ENCODE peak calls at places on chromosomes 13 and 19, in eight cellular contexts. O, N, A, B, S, I, J and K are unnamed samples.

GRCh38 chr13:111893071-111893606 is 173.8 kb upstream of the SOX1 start:
- DNase-seq in O (no peak), N (no peak), A (peak; percentile 28), B (no peak), S (no peak), I (peak; percentile 18), J (no peak), K (no peak)

GRCh38 chr19:15548648-15549047 is 40.3 kb downstream of the CYP4F22 start:
- DNase-seq in O (no peak), N (no peak), A (no peak), B (no peak), S (no peak), I (no peak), J (no peak), K (no peak)

GRCh38 chr13:96539791-96540190 is 449.9 kb downstream of the HS6ST3 start:
- DNase-seq in O (no peak), N (no peak), A (no peak), B (no peak), S (no peak), I (no peak), J (no peak), K (no peak)

GRCh38 chr13:40667622-40667978 is 1.2 kb upstream of the FOXO1 start:
- DNase-seq in O (peak; percentile 47), N (no peak), A (no peak), B (no peak), S (no peak), I (no peak), J (no peak), K (no peak)

GRCh38 chr13:79423801-79424642 is 18.0 kb upstream of the RBM26 start:
- DNase-seq in O (no peak), N (peak; percentile 10), A (no peak), B (no peak), S (no peak), I (no peak), J (no peak), K (no peak)

GRCh38 chr19:40279761-40280607 is 5.2 kb downstream of the AKT2 start:
- DNase-seq in O (no peak), N (no peak), A (no peak), B (no peak), S (peak; percentile 24), I (no peak), J (no peak), K (no peak)

GRCh38 chr13:96086736-96087135 is 3.2 kb upstream of the HS6ST3 start:
- DNase-seq in O (no peak), N (no peak), A (no peak), B (no peak), S (no peak), I (no peak), J (no peak), K (no peak)

GRCh38 chr13:41458939-41459753 is 1.8 kb downstream of the RGCC start:
- DNase-seq in O (no peak), N (no peak), A (no peak), B (no peak), S (peak; percentile 69), I (no peak), J (peak; percentile 26), K (no peak)

GRCh38 chr13:27792393-27793218 is at the start of gene GSX1:
- DNase-seq in O (peak; percentile 13), N (no peak), A (no peak), B (peak; percentile 83), S (peak; percentile 43), I (no peak), J (peak; percentile 63), K (no peak)

GRCh38 chr19:53102186-53102585 is 1.0 kb downstream of the ZNF160 start:
- DNase-seq in O (no peak), N (no peak), A (no peak), B (no peak), S (no peak), I (no peak), J (no peak), K (no peak)

GRCh38 chr19:51607920-51608562 is 22.2 kb downstream of the SIGLEC5 start:
- DNase-seq in O (peak; percentile 28), N (peak; percentile 38), A (peak; percentile 84), B (peak; percentile 89), S (peak; percentile 46), I (no peak), J (peak; percentile 79), K (no peak)

GRCh38 chr13:109204657-109205056 is 575.2 kb downstream of the MYO16 start:
- DNase-seq in O (no peak), N (no peak), A (no peak), B (no peak), S (no peak), I (no peak), J (no peak), K (no peak)

GRCh38 chr13:47859129-47859528 is 141.9 kb downstream of the SUCLA2 start:
- DNase-seq in O (no peak), N (no peak), A (no peak), B (no peak), S (no peak), I (no peak), J (no peak), K (no peak)

GRCh38 chr13:77168232-77168631 is 141.3 kb upstream of the FBXL3 start:
- DNase-seq in O (no peak), N (no peak), A (no peak), B (no peak), S (no peak), I (no peak), J (no peak), K (no peak)

GRCh38 chr13:99721606-99722384 is 220.5 kb downstream of the TM9SF2 start:
- DNase-seq in O (no peak), N (no peak), A (no peak), B (no peak), S (no peak), I (no peak), J (no peak), K (no peak)

GRCh38 chr13:111210945-111211469 is 95.9 kb downstream of the ARHGEF7 start:
- DNase-seq in O (no peak), N (no peak), A (no peak), B (no peak), S (no peak), I (no peak), J (no peak), K (no peak)

GRCh38 chr13:48402325-48402962 is 10.5 kb downstream of the LPAR6 start:
- DNase-seq in O (no peak), N (no peak), A (no peak), B (no peak), S (no peak), I (no peak), J (no peak), K (no peak)

GRCh38 chr13:107612376-107612775 is 603.0 kb downstream of the LIG4 start:
- DNase-seq in O (no peak), N (no peak), A (no peak), B (no peak), S (no peak), I (no peak), J (no peak), K (no peak)

DNA sequence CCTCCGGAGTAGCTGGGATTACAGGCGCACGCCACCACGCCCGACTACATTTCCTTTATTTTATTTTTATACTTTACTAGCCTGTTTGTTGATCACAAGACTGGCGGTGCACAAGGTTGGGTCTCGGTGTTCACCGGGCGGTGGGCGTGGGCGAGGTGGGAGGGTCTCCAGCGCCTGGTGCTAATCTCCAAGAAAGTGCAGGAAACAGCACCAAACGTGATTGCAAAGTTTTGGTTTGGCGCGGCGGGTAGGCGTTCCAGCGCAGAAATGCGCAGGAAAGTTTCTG is 24.1 kb upstream of the ZNF850 start:
- DNase-seq in O (no peak), N (no peak), A (no peak), B (no peak), S (no peak), I (no peak), J (no peak), K (no peak)
- H3K27ac ChIP-seq in O (no peak overlapping the region), N (peak overlapping the region; percentile 39), A (peak overlapping the region; percentile 89), B (peak overlapping the region; percentile 77), S (peak overlapping the region; percentile 76), I (peak overlapping the region; percentile 66), J (peak overlapping the region; percentile 83), K (no peak overlapping the region)

GRCh38 chr19:10761443-10762242 is 43.8 kb downstream of the DNM2 start:
- DNase-seq in O (no peak), N (no peak), A (no peak), B (peak; percentile 68), S (no peak), I (no peak), J (no peak), K (no peak)

GRCh38 chr19:10762656-10763055 is 44.8 kb downstream of the DNM2 start:
- DNase-seq in O (no peak), N (no peak), A (no peak), B (no peak), S (peak; percentile 38), I (no peak), J (peak; percentile 53), K (no peak)

GRCh38 chr19:10763828-10764339 is 46.0 kb downstream of the DNM2 start:
- DNase-seq in O (no peak), N (no peak), A (no peak), B (peak; percentile 43), S (no peak), I (no peak), J (no peak), K (no peak)

GRCh38 chr19:10764340-10764894 is 46.5 kb downstream of the DNM2 start:
- DNase-seq in O (peak; percentile 51), N (no peak), A (no peak), B (peak; percentile 41), S (no peak), I (no peak), J (no peak), K (no peak)

DNA sequence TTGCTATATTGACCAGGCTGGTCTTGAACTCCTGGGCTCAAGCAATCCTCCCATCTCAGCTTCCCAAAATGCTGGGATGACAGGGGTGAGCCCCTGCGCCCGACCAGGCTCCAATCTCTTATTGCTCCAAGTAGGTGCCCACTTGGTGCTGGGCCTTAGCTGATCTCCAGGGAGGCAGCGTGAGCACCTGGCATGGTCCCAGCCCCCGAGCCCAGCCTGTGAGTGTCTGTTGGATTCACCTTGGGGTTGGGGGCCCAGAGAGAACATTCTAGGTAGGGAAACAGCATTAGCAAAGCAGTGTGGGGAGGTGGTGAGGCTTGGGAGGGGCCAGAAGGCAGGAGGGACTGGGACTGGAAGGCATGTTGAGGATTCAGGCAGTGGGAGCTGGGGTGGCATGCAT is 45.5 kb downstream of the DNM2 start:
- DNase-seq in O (no peak), N (no peak), A (no peak), B (no peak), S (no peak), I (no peak), J (no peak), K (no peak)
- H3K27ac ChIP-seq in O (no peak overlapping the region), N (no peak overlapping the region), A (peak overlapping the region; percentile 53), B (peak overlapping the region; percentile 77), S (no peak overlapping the region), I (peak overlapping the region; percentile 95), J (peak overlapping the region; percentile 95), K (peak overlapping the region; percentile 16)

GRCh38 chr19:2171349-2172145 is 7.8 kb downstream of the DOT1L start:
- DNase-seq in O (no peak), N (no peak), A (no peak), B (no peak), S (peak; percentile 72), I (no peak), J (peak; percentile 73), K (no peak)
- H3K27ac ChIP-seq in O (no peak overlapping the region), N (no peak overlapping the region), A (peak overlapping the region; percentile 30), B (peak overlapping the region; percentile 13), S (no peak overlapping the region), I (peak overlapping the region; percentile 99), J (peak overlapping the region; percentile 92), K (no peak overlapping the region)

DNA sequence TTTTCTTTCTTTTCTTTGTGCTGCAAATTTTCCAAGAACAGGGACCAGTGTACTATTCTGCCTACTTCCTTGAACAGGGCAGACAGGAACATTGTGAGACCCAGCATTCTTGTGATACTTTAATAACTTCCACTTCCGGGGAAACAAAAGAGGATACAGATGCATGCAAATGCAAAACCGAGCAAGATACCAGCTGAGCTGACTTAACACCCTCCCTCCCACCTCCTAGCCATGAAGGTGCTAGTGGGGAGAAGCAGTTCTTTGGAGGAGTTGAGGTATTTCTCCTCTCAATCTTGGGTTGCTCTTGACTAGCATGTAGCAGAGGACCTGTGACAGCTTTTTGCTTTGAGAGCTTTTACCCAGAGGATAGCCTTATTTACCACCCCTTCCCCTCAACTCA is 111.2 kb downstream of the KLF5 start:
- DNase-seq in O (no peak), N (no peak), A (no peak), B (no peak), S (no peak), I (no peak), J (no peak), K (no peak)
- H3K27ac ChIP-seq in O (no peak overlapping the region), N (no peak overlapping the region), A (no peak overlapping the region), B (no peak overlapping the region), S (no peak overlapping the region), I (no peak overlapping the region), J (no peak overlapping the region), K (no peak overlapping the region)